ENCODE peak calls at places on chromosome 9, in four cellular contexts. X, G, Q and P are unnamed samples.

GRCh38 chr9:38316166-38316765 is 76.2 kb upstream of the ALDH1B1 start:
- DNase-seq in G (no peak), Q (no peak), X (no peak), P (peak)

GRCh38 chr9:130276955-130277354 is 11.4 kb downstream of the HMCN2 start:
- DNase-seq in X (no peak), G (no peak), Q (no peak), P (no peak)

GRCh38 chr9:126851286-126851880 is 9.1 kb upstream of the ZBTB34 start:
- DNase-seq in Q (no peak), G (no peak), X (no peak), P (peak)

GRCh38 chr9:131633491-131634031 is 88.2 kb downstream of the PRRT1B start:
- DNase-seq in G (no peak), X (no peak), Q (no peak), P (no peak)

GRCh38 chr9:92637886-92638620 is 31.9 kb downstream of the IPPK start:
- DNase-seq in X (no peak), G (no peak), Q (no peak), P (no peak)

GRCh38 chr9:19161257-19162025 is 34.1 kb upstream of the PLIN2 start:
- DNase-seq in X (no peak), G (peak), Q (no peak), P (peak)

GRCh38 chr9:121841771-121842611 is 190.6 kb downstream of the DAB2IP start:
- DNase-seq in X (no peak), G (peak), Q (no peak), P (peak)

GRCh38 chr9:15834541-15834940 is 281.7 kb downstream of the CCDC171 start:
- DNase-seq in G (no peak), X (no peak), Q (no peak), P (no peak)

GRCh38 chr9:129933709-129934586 is 98.7 kb downstream of the USP20 start:
- DNase-seq in X (no peak), Q (no peak), G (no peak), P (no peak)

GRCh38 chr9:88789785-88790184 is 201.5 kb upstream of the S1PR3 start:
- DNase-seq in X (no peak), Q (no peak), G (no peak), P (no peak)

GRCh38 chr9:93305497-93306020 is 121.6 kb downstream of the WNK2 start:
- DNase-seq in G (no peak), X (no peak), Q (no peak), P (peak)

GRCh38 chr9:100583019-100583802 is 5.3 kb downstream of the CAVIN4 start:
- DNase-seq in G (no peak), X (no peak), Q (no peak), P (no peak)

GRCh38 chr9:1319436-1319835 is 269.3 kb downstream of the DMRT2 start:
- DNase-seq in X (no peak), G (no peak), Q (no peak), P (no peak)

GRCh38 chr9:74942801-74943200 is 9.9 kb downstream of the C9orf40 start:
- DNase-seq in G (peak), Q (no peak), X (no peak), P (no peak)

GRCh38 chr9:91571036-91571435 is 147.4 kb upstream of the NFIL3 start:
- DNase-seq in X (no peak), G (no peak), Q (no peak), P (no peak)

GRCh38 chr9:5041390-5042115 is 56.5 kb downstream of the JAK2 start:
- DNase-seq in Q (no peak), X (no peak), G (no peak), P (no peak)

GRCh38 chr9:69174645-69175487 is 789 bp downstream of the TJP2 start:
- DNase-seq in X (no peak), G (no peak), Q (no peak), P (peak)

GRCh38 chr9:113770396-113770795 is 105.7 kb upstream of the ZNF618 start:
- DNase-seq in X (no peak), Q (no peak), G (no peak), P (no peak)

GRCh38 chr9:22405869-22406659 is 40.6 kb upstream of the DMRTA1 start:
- DNase-seq in Q (no peak), G (no peak), X (no peak), P (no peak)

GRCh38 chr9:13688990-13689600 is 409.6 kb upstream of the MPDZ start:
- DNase-seq in G (no peak), X (no peak), Q (no peak), P (no peak)

GRCh38 chr9:131758972-131759647 is 19.2 kb upstream of the RAPGEF1 start:
- DNase-seq in Q (no peak), X (no peak), G (no peak), P (no peak)

GRCh38 chr9:37944671-37945481 is 40.9 kb upstream of the SLC25A51 start:
- DNase-seq in X (no peak), G (no peak), Q (no peak), P (peak)

GRCh38 chr9:104258289-104259045 is 164.4 kb downstream of the SMC2 start:
- DNase-seq in G (no peak), X (no peak), Q (no peak), P (no peak)

GRCh38 chr9:133250741-133251170 is 24.2 kb downstream of the ABO start:
- DNase-seq in X (no peak), Q (no peak), G (no peak), P (peak)

GRCh38 chr9:97918641-97919040 is 3.7 kb downstream of the TRMO start:
- DNase-seq in Q (no peak), G (no peak), X (no peak), P (no peak)

GRCh38 chr9:18405240-18405639 is 68.7 kb upstream of the ADAMTSL1 start:
- DNase-seq in X (no peak), Q (no peak), G (no peak), P (no peak)

GRCh38 chr9:129626944-129627297 is 958 bp downstream of the NTMT1 start:
- DNase-seq in Q (no peak), G (no peak), X (no peak), P (peak)